ENCODE peak calls at places on chromosome 3, in seven cellular contexts. One of them, this sample, is unnamed.
A peak's percentile ranks its signal among the peaks of the same experiment; 100 is the strongest.

GRCh38 chr3:20652249-20652648 is 466.2 kb upstream of the SGO1 start:
- DNase-seq in IMR-90: no peak
- DNase-seq in mesendoderm: no peak
- DNase-seq in mesenchymal stem cell: no peak
- DNase-seq in H9: no peak
- DNase-seq in trophoblast cell: no peak
- DNase-seq in H1: no peak
- DNase-seq in this sample: no peak

GRCh38 chr3:187012609-187013051 is 82.3 kb downstream of the ST6GAL1 start:
- DNase-seq in IMR-90: peak; percentile 64
- DNase-seq in mesendoderm: no peak
- DNase-seq in mesenchymal stem cell: peak; percentile 14
- DNase-seq in H9: no peak
- DNase-seq in trophoblast cell: no peak
- DNase-seq in H1: peak; percentile 44
- DNase-seq in this sample: no peak

GRCh38 chr3:11434017-11434526 is 161.9 kb downstream of the ATG7 start:
- DNase-seq in IMR-90: peak; percentile 73
- DNase-seq in mesendoderm: no peak
- DNase-seq in mesenchymal stem cell: peak; percentile 67
- DNase-seq in H9: no peak
- DNase-seq in trophoblast cell: peak; percentile 15
- DNase-seq in H1: no peak
- DNase-seq in this sample: no peak

GRCh38 chr3:126132751-126133511 is 47.5 kb downstream of the ALDH1L1 start:
- DNase-seq in IMR-90: peak; percentile 12
- DNase-seq in mesendoderm: peak; percentile 53
- DNase-seq in mesenchymal stem cell: peak; percentile 14
- DNase-seq in H9: peak; percentile 67
- DNase-seq in trophoblast cell: peak; percentile 40
- DNase-seq in H1: peak; percentile 60
- DNase-seq in this sample: no peak

GRCh38 chr3:9718118-9718517 is 13.4 kb upstream of the BRPF1 start:
- DNase-seq in IMR-90: no peak
- DNase-seq in mesendoderm: no peak
- DNase-seq in mesenchymal stem cell: no peak
- DNase-seq in H9: no peak
- DNase-seq in trophoblast cell: no peak
- DNase-seq in H1: no peak
- DNase-seq in this sample: no peak

GRCh38 chr3:176699307-176699706 is 498.0 kb downstream of the TBL1XR1 start:
- DNase-seq in IMR-90: no peak
- DNase-seq in mesendoderm: no peak
- DNase-seq in mesenchymal stem cell: no peak
- DNase-seq in H9: no peak
- DNase-seq in trophoblast cell: no peak
- DNase-seq in H1: no peak
- DNase-seq in this sample: no peak

GRCh38 chr3:184584001-184584891 is 22.7 kb downstream of the EPHB3 start:
- DNase-seq in IMR-90: no peak
- DNase-seq in mesendoderm: peak; percentile 98
- DNase-seq in mesenchymal stem cell: peak; percentile 32
- DNase-seq in H9: peak; percentile 69
- DNase-seq in trophoblast cell: peak; percentile 91
- DNase-seq in H1: peak; percentile 68
- DNase-seq in this sample: no peak

GRCh38 chr3:185250247-185250646 is 3.6 kb downstream of the EHHADH start:
- DNase-seq in IMR-90: peak; percentile 4
- DNase-seq in mesendoderm: peak; percentile 51
- DNase-seq in mesenchymal stem cell: no peak
- DNase-seq in H9: no peak
- DNase-seq in trophoblast cell: no peak
- DNase-seq in H1: no peak
- DNase-seq in this sample: no peak

GRCh38 chr3:110743202-110743601 is 328.4 kb upstream of the NECTIN3 start:
- DNase-seq in IMR-90: no peak
- DNase-seq in mesendoderm: peak; percentile 58
- DNase-seq in mesenchymal stem cell: no peak
- DNase-seq in H9: no peak
- DNase-seq in trophoblast cell: no peak
- DNase-seq in H1: no peak
- DNase-seq in this sample: no peak

GRCh38 chr3:56025316-56025715 is 443.0 kb downstream of the ERC2 start:
- DNase-seq in IMR-90: no peak
- DNase-seq in mesendoderm: no peak
- DNase-seq in mesenchymal stem cell: no peak
- DNase-seq in H9: no peak
- DNase-seq in trophoblast cell: no peak
- DNase-seq in H1: no peak
- DNase-seq in this sample: no peak

GRCh38 chr3:18237251-18238005 is 187.7 kb downstream of the SATB1 start:
- DNase-seq in IMR-90: peak; percentile 64
- DNase-seq in mesendoderm: peak; percentile 26
- DNase-seq in mesenchymal stem cell: peak; percentile 0
- DNase-seq in H9: no peak
- DNase-seq in trophoblast cell: no peak
- DNase-seq in H1: no peak
- DNase-seq in this sample: no peak

GRCh38 chr3:29412117-29412516 is 131.2 kb downstream of the RBMS3 start:
- DNase-seq in IMR-90: peak; percentile 45
- DNase-seq in mesendoderm: no peak
- DNase-seq in mesenchymal stem cell: no peak
- DNase-seq in H9: no peak
- DNase-seq in trophoblast cell: no peak
- DNase-seq in H1: no peak
- DNase-seq in this sample: no peak

GRCh38 chr3:128549283-128550112 is 56.5 kb upstream of the GATA2 start:
- DNase-seq in IMR-90: peak; percentile 76
- DNase-seq in mesendoderm: peak; percentile 37
- DNase-seq in mesenchymal stem cell: peak; percentile 88
- DNase-seq in H9: no peak
- DNase-seq in trophoblast cell: peak; percentile 49
- DNase-seq in H1: no peak
- DNase-seq in this sample: no peak

GRCh38 chr3:160921020-160921635 is 165.1 kb downstream of the PPM1L start:
- DNase-seq in IMR-90: peak; percentile 39
- DNase-seq in mesendoderm: peak; percentile 48
- DNase-seq in mesenchymal stem cell: peak; percentile 59
- DNase-seq in H9: peak; percentile 36
- DNase-seq in trophoblast cell: peak; percentile 65
- DNase-seq in H1: no peak
- DNase-seq in this sample: no peak

GRCh38 chr3:143952569-143953069 is 19.0 kb upstream of the DIPK2A start:
- DNase-seq in IMR-90: no peak
- DNase-seq in mesendoderm: peak; percentile 16
- DNase-seq in mesenchymal stem cell: no peak
- DNase-seq in H9: no peak
- DNase-seq in trophoblast cell: no peak
- DNase-seq in H1: no peak
- DNase-seq in this sample: no peak

GRCh38 chr3:101212740-101213139 is 107.6 kb downstream of the IMPG2 start:
- DNase-seq in IMR-90: no peak
- DNase-seq in mesendoderm: no peak
- DNase-seq in mesenchymal stem cell: no peak
- DNase-seq in H9: no peak
- DNase-seq in trophoblast cell: no peak
- DNase-seq in H1: no peak
- DNase-seq in this sample: no peak

GRCh38 chr3:42728056-42728455 is 25.5 kb upstream of the HHATL start:
- DNase-seq in IMR-90: no peak
- DNase-seq in mesendoderm: no peak
- DNase-seq in mesenchymal stem cell: no peak
- DNase-seq in H9: peak; percentile 20
- DNase-seq in trophoblast cell: no peak
- DNase-seq in H1: peak; percentile 31
- DNase-seq in this sample: no peak

GRCh38 chr3:173911446-173911845 is 513.9 kb downstream of the NLGN1 start:
- DNase-seq in IMR-90: no peak
- DNase-seq in mesendoderm: no peak
- DNase-seq in mesenchymal stem cell: no peak
- DNase-seq in H9: no peak
- DNase-seq in trophoblast cell: no peak
- DNase-seq in H1: no peak
- DNase-seq in this sample: no peak

GRCh38 chr3:22474706-22475470 is 723.9 kb upstream of the ZNF385D start:
- DNase-seq in IMR-90: no peak
- DNase-seq in mesendoderm: no peak
- DNase-seq in mesenchymal stem cell: peak; percentile 23
- DNase-seq in H9: no peak
- DNase-seq in trophoblast cell: peak; percentile 3
- DNase-seq in H1: no peak
- DNase-seq in this sample: no peak

GRCh38 chr3:20080956-20081554 is 40.8 kb downstream of the KAT2B start:
- DNase-seq in IMR-90: peak; percentile 6
- DNase-seq in mesendoderm: no peak
- DNase-seq in mesenchymal stem cell: no peak
- DNase-seq in H9: no peak
- DNase-seq in trophoblast cell: no peak
- DNase-seq in H1: no peak
- DNase-seq in this sample: no peak

GRCh38 chr3:173214576-173214975 is 73.5 kb upstream of the SPATA16 start:
- DNase-seq in IMR-90: no peak
- DNase-seq in mesendoderm: peak; percentile 30
- DNase-seq in mesenchymal stem cell: no peak
- DNase-seq in H9: no peak
- DNase-seq in trophoblast cell: no peak
- DNase-seq in H1: no peak
- DNase-seq in this sample: no peak

DNA sequence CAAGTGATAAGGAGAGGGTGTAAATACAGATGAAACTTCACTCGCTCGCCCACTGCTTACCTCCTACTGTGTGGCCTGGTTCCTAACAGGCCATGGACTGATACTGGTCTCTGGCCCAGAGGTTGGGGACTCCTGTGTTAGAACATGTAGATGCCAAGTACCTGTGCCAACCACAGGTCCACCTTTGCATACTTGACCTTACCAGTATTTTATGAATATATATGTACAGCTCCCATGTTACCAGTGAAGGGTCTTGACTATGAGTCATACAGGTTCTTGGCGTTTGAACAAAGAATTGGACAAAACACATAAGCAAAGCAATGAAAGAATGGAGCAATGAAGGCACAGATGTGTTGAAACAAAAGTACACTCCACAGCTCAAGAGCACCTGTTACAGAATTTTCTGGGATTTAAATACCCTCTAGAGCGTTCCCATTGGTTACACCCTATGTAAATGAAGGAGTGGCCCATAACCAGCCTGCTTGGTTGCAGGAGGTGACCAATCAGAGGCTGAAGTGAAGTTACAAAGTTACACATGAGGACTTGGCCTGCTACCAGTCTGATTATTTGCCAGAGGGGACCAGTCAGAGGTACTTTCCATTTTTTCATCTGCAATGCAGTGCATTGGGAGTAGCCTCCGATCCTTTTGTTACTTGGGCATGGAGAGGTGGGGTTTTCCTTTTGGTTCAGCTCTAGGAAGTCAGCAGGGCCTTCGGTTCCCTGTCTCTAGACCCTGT is 1.7 kb upstream of the GFM1 start:
- DNase-seq in IMR-90: no peak
- DNase-seq in mesendoderm: no peak
- DNase-seq in mesenchymal stem cell: no peak
- DNase-seq in H9: no peak
- DNase-seq in trophoblast cell: no peak
- DNase-seq in H1: no peak
- DNase-seq in this sample: no peak
- H2AK5ac ChIP-seq in IMR-90: no peak overlapping the region
- H2AK5ac ChIP-seq in mesendoderm: no peak overlapping the region
- H2AK5ac ChIP-seq in mesenchymal stem cell: no peak overlapping the region
- H2AK5ac ChIP-seq in H9: no peak overlapping the region
- H2AK5ac ChIP-seq in trophoblast cell: no peak overlapping the region
- H2AK5ac ChIP-seq in H1: no peak overlapping the region
- H2AK5ac ChIP-seq in this sample: no peak overlapping the region

GRCh38 chr3:152496286-152496685 is 227.6 kb downstream of the MBNL1 start:
- DNase-seq in IMR-90: no peak
- DNase-seq in mesendoderm: no peak
- DNase-seq in mesenchymal stem cell: peak; percentile 17
- DNase-seq in H9: no peak
- DNase-seq in trophoblast cell: no peak
- DNase-seq in H1: no peak
- DNase-seq in this sample: no peak
- H2AK5ac ChIP-seq in IMR-90: no peak overlapping the region
- H2AK5ac ChIP-seq in mesendoderm: no peak overlapping the region
- H2AK5ac ChIP-seq in mesenchymal stem cell: no peak overlapping the region
- H2AK5ac ChIP-seq in H9: no peak overlapping the region
- H2AK5ac ChIP-seq in trophoblast cell: no peak overlapping the region
- H2AK5ac ChIP-seq in H1: no peak overlapping the region
- H2AK5ac ChIP-seq in this sample: no peak overlapping the region

DNA sequence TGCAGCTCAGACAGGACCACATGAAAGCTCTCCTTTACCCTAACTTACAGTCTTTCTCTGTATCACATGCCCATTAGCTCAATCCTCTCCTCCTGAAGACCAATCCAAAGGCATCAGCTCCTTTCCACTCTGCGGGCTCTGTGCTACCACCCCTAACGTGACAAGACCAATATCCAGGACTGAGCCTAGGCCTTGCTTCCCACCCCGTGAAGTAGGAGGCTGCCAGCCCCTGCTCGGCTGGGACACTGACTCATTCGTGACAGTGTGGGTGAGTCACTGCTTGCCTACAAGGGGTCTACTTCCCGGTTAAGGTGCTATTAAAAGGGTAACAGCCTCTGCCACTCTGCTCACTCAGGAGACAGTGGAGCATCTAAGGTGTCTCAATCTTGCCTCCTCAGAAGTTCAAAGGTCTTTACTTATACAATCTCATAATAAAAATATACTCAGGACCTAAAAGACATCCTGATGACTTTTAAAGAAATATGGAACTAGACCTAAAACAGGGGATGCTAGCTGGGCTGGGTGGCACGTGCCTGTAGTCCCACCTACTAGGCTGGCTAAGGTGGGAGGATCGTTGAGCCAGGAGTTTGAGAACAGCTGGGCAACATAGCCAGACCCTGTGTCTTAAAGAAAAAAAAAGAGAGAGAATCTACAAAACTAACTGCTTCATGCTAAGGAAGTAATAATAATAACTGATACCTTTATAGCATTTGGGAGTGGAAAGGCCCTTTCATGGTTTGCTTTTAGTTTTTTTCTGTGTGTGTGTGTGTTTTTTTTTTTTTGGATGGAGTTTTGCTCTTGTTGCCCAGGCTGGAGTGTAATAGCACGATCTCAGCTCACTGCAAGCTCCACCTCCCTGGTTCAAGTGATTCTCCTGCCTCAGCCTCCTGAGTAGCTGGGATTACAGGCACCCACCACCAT is 55.0 kb downstream of the TMEM44 start:
- DNase-seq in IMR-90: peak; percentile 96
- DNase-seq in mesendoderm: peak; percentile 66
- DNase-seq in mesenchymal stem cell: peak; percentile 98
- DNase-seq in H9: no peak
- DNase-seq in trophoblast cell: peak; percentile 50
- DNase-seq in H1: no peak
- DNase-seq in this sample: no peak
- H2AK5ac ChIP-seq in IMR-90: peak overlapping the region; percentile 90
- H2AK5ac ChIP-seq in mesendoderm: no peak overlapping the region
- H2AK5ac ChIP-seq in mesenchymal stem cell: peak overlapping the region; percentile 1
- H2AK5ac ChIP-seq in H9: no peak overlapping the region
- H2AK5ac ChIP-seq in trophoblast cell: no peak overlapping the region
- H2AK5ac ChIP-seq in H1: no peak overlapping the region
- H2AK5ac ChIP-seq in this sample: no peak overlapping the region

DNA sequence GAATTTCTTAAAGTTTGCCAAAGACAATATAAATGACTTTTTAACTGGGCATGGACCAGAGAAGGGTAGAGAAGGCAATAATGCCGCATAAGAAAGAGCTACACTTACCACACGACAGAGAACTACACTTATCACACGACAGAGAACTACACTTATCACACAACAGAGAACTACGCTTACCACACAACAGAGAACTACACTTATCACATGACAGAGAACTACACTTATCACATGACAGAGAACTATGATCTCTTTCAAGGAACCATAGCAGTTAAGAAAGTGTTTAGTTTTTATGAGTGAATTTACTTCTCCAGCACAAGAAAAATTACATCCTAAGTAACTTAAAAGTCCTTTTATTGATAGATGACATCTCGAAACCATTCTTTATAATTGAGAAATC is 32.0 kb downstream of the DCUN1D1 start:
- DNase-seq in IMR-90: no peak
- DNase-seq in mesendoderm: no peak
- DNase-seq in mesenchymal stem cell: no peak
- DNase-seq in H9: no peak
- DNase-seq in trophoblast cell: no peak
- DNase-seq in H1: no peak
- DNase-seq in this sample: no peak
- H2AK5ac ChIP-seq in IMR-90: no peak overlapping the region
- H2AK5ac ChIP-seq in mesendoderm: peak overlapping the region; percentile 83
- H2AK5ac ChIP-seq in mesenchymal stem cell: no peak overlapping the region
- H2AK5ac ChIP-seq in H9: no peak overlapping the region
- H2AK5ac ChIP-seq in trophoblast cell: no peak overlapping the region
- H2AK5ac ChIP-seq in H1: no peak overlapping the region
- H2AK5ac ChIP-seq in this sample: no peak overlapping the region